ENCODE peak calls at places on chromosomes 2 and 18, in eight cellular contexts. I is anterior cingulate cortex, G is kidney glomerular epithelial cell, U is K562, Y is astrocyte of the spinal cord, H is fibroblast of mammary gland, Z is H9, P is GOT3. E is an unnamed sample.

GRCh38 chr2:441258-442023 is 153.6 kb upstream of the ALKAL2 start:
- DNase-seq in I (no peak), G (no peak), U (no peak), Y (no peak), H (no peak), Z (no peak), P (no peak), E (no peak)

GRCh38 chr2:232139171-232139594 is 177.7 kb downstream of the DIS3L2 start:
- DNase-seq in I (no peak), G (no peak), U (no peak), Y (no peak), H (no peak), Z (no peak), P (no peak), E (no peak)

GRCh38 chr2:159010963-159011362 is 42.5 kb downstream of the TANC1 start:
- DNase-seq in I (no peak), G (no peak), U (no peak), Y (no peak), H (peak), Z (no peak), P (no peak), E (no peak)

GRCh38 chr2:15750822-15751221 is 159.2 kb downstream of the DDX1 start:
- DNase-seq in I (no peak), G (no peak), U (no peak), Y (no peak), H (no peak), Z (peak), P (no peak), E (no peak)

GRCh38 chr2:168912466-168913170 is 11.5 kb downstream of the G6PC2 start:
- DNase-seq in I (peak), G (no peak), U (no peak), Y (peak), H (peak), Z (peak), P (no peak), E (peak)

GRCh38 chr2:206981739-206982336 is 42.5 kb downstream of the CPO start:
- DNase-seq in I (peak), G (peak), U (peak), Y (peak), H (peak), Z (peak), P (peak), E (peak)

GRCh38 chr2:149049142-149049541 is 10.6 kb downstream of the LYPD6B start:
- DNase-seq in I (no peak), G (no peak), U (no peak), Y (no peak), H (peak), Z (no peak), P (no peak), E (no peak)

GRCh38 chr2:71348302-71348701 is 16.7 kb downstream of the ZNF638 start:
- DNase-seq in I (no peak), G (peak), U (peak), Y (peak), H (peak), Z (no peak), P (no peak), E (peak)

GRCh38 chr2:29706171-29706690 is 215.2 kb downstream of the ALK start:
- DNase-seq in I (no peak), G (no peak), U (no peak), Y (peak), H (peak), Z (no peak), P (no peak), E (no peak)

GRCh38 chr2:168573128-168573903 is 117.2 kb downstream of the CERS6 start:
- DNase-seq in I (no peak), G (no peak), U (peak), Y (no peak), H (peak), Z (no peak), P (no peak), E (peak)

GRCh38 chr2:20051518-20052228 is at the start of gene LAPTM4A:
- DNase-seq in I (peak), G (peak), U (peak), Y (peak), H (peak), Z (peak), P (peak), E (peak)

GRCh38 chr18:79427368-79428225 is 31.9 kb downstream of the NFATC1 start:
- DNase-seq in I (no peak), G (no peak), U (no peak), Y (no peak), H (no peak), Z (no peak), P (no peak), E (no peak)

GRCh38 chr2:18479901-18480369 is 80.5 kb downstream of the RDH14 start:
- DNase-seq in I (no peak), G (no peak), U (no peak), Y (no peak), H (peak), Z (no peak), P (no peak), E (no peak)

GRCh38 chr18:9233771-9234440 is 97.3 kb downstream of the ANKRD12 start:
- DNase-seq in I (peak), G (no peak), U (no peak), Y (no peak), H (no peak), Z (peak), P (no peak), E (no peak)

GRCh38 chr2:25257032-25257455 is 84.7 kb downstream of the DNMT3A start:
- DNase-seq in I (no peak), G (no peak), U (no peak), Y (peak), H (no peak), Z (no peak), P (no peak), E (peak)

GRCh38 chr2:143901185-143901842 is 618.6 kb downstream of the ZEB2 start:
- DNase-seq in I (no peak), G (peak), U (peak), Y (peak), H (peak), Z (no peak), P (no peak), E (peak)

GRCh38 chr2:57460875-57461274 is 585.7 kb upstream of the VRK2 start:
- DNase-seq in I (no peak), G (no peak), U (no peak), Y (no peak), H (no peak), Z (no peak), P (no peak), E (no peak)

GRCh38 chr2:241223211-241224067 is 35.0 kb downstream of the ANO7 start:
- DNase-seq in I (no peak), G (no peak), U (no peak), Y (no peak), H (no peak), Z (no peak), P (no peak), E (no peak)

GRCh38 chr2:8176837-8177236 is 505.0 kb upstream of the ID2 start:
- DNase-seq in I (no peak), G (no peak), U (no peak), Y (no peak), H (no peak), Z (no peak), P (no peak), E (no peak)

GRCh38 chr2:134231296-134231964 is 22.4 kb upstream of the MGAT5 start:
- DNase-seq in I (no peak), G (no peak), U (no peak), Y (no peak), H (no peak), Z (no peak), P (no peak), E (peak)

GRCh38 chr2:193463016-193463415 is 1268.3 kb upstream of the TMEFF2 start:
- DNase-seq in I (no peak), G (no peak), U (no peak), Y (no peak), H (peak), Z (no peak), P (no peak), E (no peak)

GRCh38 chr2:19114754-19115231 is 243.6 kb downstream of the OSR1 start:
- DNase-seq in I (no peak), G (no peak), U (no peak), Y (peak), H (no peak), Z (no peak), P (no peak), E (peak)

GRCh38 chr2:132623096-132623839 is 46.7 kb downstream of the LYPD1 start:
- DNase-seq in I (no peak), G (no peak), U (no peak), Y (peak), H (peak), Z (no peak), P (no peak), E (peak)

GRCh38 chr2:164745012-164745797 is 96.4 kb downstream of the COBLL1 start:
- DNase-seq in I (no peak), G (peak), U (no peak), Y (peak), H (no peak), Z (no peak), P (no peak), E (peak)

GRCh38 chr2:28102455-28102874 is 211.9 kb downstream of the BABAM2 start:
- DNase-seq in I (no peak), G (no peak), U (peak), Y (peak), H (peak), Z (no peak), P (no peak), E (peak)

GRCh38 chr2:1306029-1306686 is 107.1 kb upstream of the TPO start:
- DNase-seq in I (no peak), G (no peak), U (no peak), Y (no peak), H (no peak), Z (no peak), P (no peak), E (no peak)

GRCh38 chr2:195312662-195313061 is 344.4 kb upstream of the SLC39A10 start:
- DNase-seq in I (no peak), G (no peak), U (no peak), Y (no peak), H (no peak), Z (no peak), P (no peak), E (no peak)

GRCh38 chr18:3689091-3689490 is 239.1 kb downstream of the TGIF1 start:
- DNase-seq in I (no peak), G (no peak), U (no peak), Y (no peak), H (no peak), Z (no peak), P (no peak), E (peak)

GRCh38 chr2:22382439-22383169 is 1002.4 kb upstream of the KLHL29 start:
- DNase-seq in I (no peak), G (no peak), U (no peak), Y (no peak), H (no peak), Z (no peak), P (no peak), E (no peak)

GRCh38 chr2:134583462-134583861 is 135.3 kb downstream of the TMEM163 start:
- DNase-seq in I (no peak), G (no peak), U (no peak), Y (no peak), H (no peak), Z (no peak), P (no peak), E (no peak)